ENCODE peak calls at places on chromosome 1, in four cellular contexts. G, S, X and L are unnamed samples.

GRCh38 chr1:112960381-112960780 is 4.4 kb upstream of the SLC16A1 start:
- DNase-seq in S (no peak), X (no peak), G (no peak), L (no peak)

GRCh38 chr1:92065042-92065441 is 10.2 kb downstream of the SETSIP start:
- DNase-seq in G (no peak), S (no peak), X (no peak), L (no peak)

GRCh38 chr1:155022136-155022926 is 11.2 kb downstream of the DCST2 start:
- DNase-seq in X (no peak), S (no peak), G (no peak), L (no peak)

GRCh38 chr1:169110691-169111447 is 4.4 kb downstream of the ATP1B1 start:
- DNase-seq in G (no peak), X (no peak), S (no peak), L (no peak)

GRCh38 chr1:15279576-15280230 is 32.7 kb downstream of the FHAD1 start:
- DNase-seq in S (peak; percentile 61), X (no peak), G (no peak), L (no peak)

GRCh38 chr1:53025034-53025777 is 36.8 kb upstream of the PODN start:
- DNase-seq in G (peak; percentile 51), X (no peak), S (no peak), L (no peak)

GRCh38 chr1:102120910-102121309 is 124.2 kb upstream of the OLFM3 start:
- DNase-seq in G (no peak), S (no peak), X (no peak), L (no peak)

GRCh38 chr1:234125283-234125682 is 220.8 kb downstream of the SLC35F3 start:
- DNase-seq in X (no peak), S (peak; percentile 47), G (peak; percentile 44), L (peak; percentile 37)

GRCh38 chr1:181126871-181127587 is 38.5 kb downstream of the IER5 start:
- DNase-seq in G (no peak), S (peak; percentile 42), X (no peak), L (no peak)

GRCh38 chr1:230948301-230948700 is 30.4 kb downstream of the TTC13 start:
- DNase-seq in G (no peak), S (no peak), X (no peak), L (no peak)

GRCh38 chr1:25645641-25646400 is 29.2 kb downstream of the MAN1C1 start:
- DNase-seq in X (no peak), S (no peak), G (no peak), L (no peak)

GRCh38 chr1:172704003-172704402 is 45.1 kb downstream of the FASLG start:
- DNase-seq in G (no peak), S (no peak), X (no peak), L (no peak)

GRCh38 chr1:64235133-64235532 is 31.7 kb downstream of the UBE2U start:
- DNase-seq in X (no peak), S (no peak), G (no peak), L (no peak)

GRCh38 chr1:115837386-115837761 is 3.6 kb downstream of the NHLH2 start:
- DNase-seq in X (no peak), G (no peak), S (no peak), L (no peak)

GRCh38 chr1:198663996-198664789 is 25.4 kb downstream of the PTPRC start:
- DNase-seq in G (peak; percentile 67), S (no peak), X (no peak), L (no peak)

GRCh38 chr1:183318433-183318832 is 99.7 kb downstream of the NMNAT2 start:
- DNase-seq in X (peak; percentile 55), S (no peak), G (peak; percentile 4), L (no peak)

GRCh38 chr1:187257476-187257875 is 428.7 kb downstream of the PLA2G4A start:
- DNase-seq in G (no peak), X (no peak), S (no peak), L (no peak)

GRCh38 chr1:230145505-230145899 is 78.5 kb downstream of the GALNT2 start:
- DNase-seq in X (no peak), G (no peak), S (no peak), L (no peak)

GRCh38 chr1:228212966-228213844 is 5.4 kb downstream of the OBSCN start:
- DNase-seq in X (peak; percentile 9), G (peak; percentile 82), S (peak; percentile 98), L (peak; percentile 94)

GRCh38 chr1:93993731-93994130 is 84.5 kb upstream of the GCLM start:
- DNase-seq in S (no peak), G (no peak), X (no peak), L (no peak)

GRCh38 chr1:113935970-113936369 is 6.8 kb downstream of the HIPK1 start:
- DNase-seq in X (no peak), S (no peak), G (no peak), L (no peak)

GRCh38 chr1:147627435-147628110 is 42.8 kb downstream of the ACP6 start:
- DNase-seq in G (peak; percentile 18), X (no peak), S (peak; percentile 76), L (peak; percentile 53)

GRCh38 chr1:177925006-177925405 is 44.9 kb downstream of the SEC16B start:
- DNase-seq in X (no peak), G (no peak), S (no peak), L (no peak)

GRCh38 chr1:39130297-39130696 is 74.2 kb upstream of the MACF1 start:
- DNase-seq in X (no peak), S (no peak), G (no peak), L (no peak)

GRCh38 chr1:35202048-35202719 is 9.2 kb upstream of the SFPQ start:
- DNase-seq in X (peak; percentile 40), G (peak; percentile 84), S (peak; percentile 63), L (peak; percentile 53)

DNA sequence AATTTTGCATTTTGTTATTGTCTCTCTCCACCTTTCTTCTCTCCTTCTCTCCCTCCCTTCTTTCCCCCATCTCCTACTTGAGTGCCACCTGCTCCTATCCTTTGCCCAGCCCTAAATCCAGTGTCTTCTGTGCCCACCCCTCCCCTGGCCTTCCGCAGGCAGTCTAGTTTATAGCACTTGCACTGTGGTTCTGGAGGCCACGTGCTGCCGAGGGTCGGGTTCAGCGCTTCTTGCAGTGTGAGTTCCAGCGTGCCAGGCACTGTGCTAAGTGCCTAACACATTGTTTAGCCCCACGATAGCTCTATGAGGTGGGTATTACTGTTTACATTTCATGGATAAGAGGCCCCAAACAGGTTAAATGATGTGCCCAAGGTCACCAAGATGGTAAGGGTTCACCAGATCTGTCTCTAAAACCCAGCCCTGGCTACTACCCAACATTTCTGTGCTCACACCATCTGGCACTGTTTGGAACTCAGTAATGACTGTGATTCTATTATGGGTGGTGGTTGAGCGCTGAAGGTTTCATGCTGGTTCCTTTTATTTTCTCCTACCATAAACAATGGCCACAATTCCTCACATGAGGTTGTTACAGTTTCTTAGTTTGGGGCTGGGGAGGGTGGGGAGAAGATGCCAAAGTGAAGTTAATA is 14.1 kb upstream of the ATP1A4 start:
- DNase-seq in G (no peak), X (no peak), S (no peak), L (no peak)
- TF ChIP-seq SPI1 in G (no peak), X (no peak), S (no peak), L (no peak)

DNA sequence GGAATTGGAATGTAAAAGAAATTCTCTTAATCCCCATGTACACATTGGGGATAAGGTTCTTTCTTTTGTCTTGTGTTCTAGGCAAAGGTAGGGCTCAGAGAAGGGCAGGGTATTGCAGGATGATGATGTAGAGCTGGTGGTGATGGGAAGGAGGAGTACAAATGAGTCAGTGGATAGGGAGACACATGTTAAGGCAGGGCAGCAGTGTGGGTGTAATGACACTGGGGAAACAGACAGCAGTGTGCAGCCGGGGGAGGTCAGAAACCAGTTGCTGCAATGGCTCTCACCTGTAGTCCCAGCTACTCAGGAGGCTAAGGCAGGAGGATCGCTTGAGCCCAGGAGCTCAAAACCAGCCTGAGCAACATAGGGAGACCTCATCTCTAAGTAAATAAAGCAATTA is 5.1 kb downstream of the NLRP3 start:
- DNase-seq in S (no peak), X (no peak), G (no peak), L (no peak)
- TF ChIP-seq SPI1 in S (no peak), X (no peak), G (no peak), L (no peak)

GRCh38 chr1:51648180-51649109 is 31.6 kb downstream of the OSBPL9 start:
- DNase-seq in G (peak; percentile 49), S (peak; percentile 74), X (no peak), L (no peak)

GRCh38 chr1:51642739-51643142 is 25.8 kb downstream of the OSBPL9 start:
- DNase-seq in X (no peak), S (no peak), G (no peak), L (no peak)

GRCh38 chr1:51639694-51640093 is 22.8 kb downstream of the OSBPL9 start:
- DNase-seq in S (no peak), X (no peak), G (no peak), L (no peak)

GRCh38 chr1:51643362-51643761 is 26.5 kb downstream of the OSBPL9 start:
- DNase-seq in G (no peak), X (no peak), S (no peak), L (no peak)

DNA sequence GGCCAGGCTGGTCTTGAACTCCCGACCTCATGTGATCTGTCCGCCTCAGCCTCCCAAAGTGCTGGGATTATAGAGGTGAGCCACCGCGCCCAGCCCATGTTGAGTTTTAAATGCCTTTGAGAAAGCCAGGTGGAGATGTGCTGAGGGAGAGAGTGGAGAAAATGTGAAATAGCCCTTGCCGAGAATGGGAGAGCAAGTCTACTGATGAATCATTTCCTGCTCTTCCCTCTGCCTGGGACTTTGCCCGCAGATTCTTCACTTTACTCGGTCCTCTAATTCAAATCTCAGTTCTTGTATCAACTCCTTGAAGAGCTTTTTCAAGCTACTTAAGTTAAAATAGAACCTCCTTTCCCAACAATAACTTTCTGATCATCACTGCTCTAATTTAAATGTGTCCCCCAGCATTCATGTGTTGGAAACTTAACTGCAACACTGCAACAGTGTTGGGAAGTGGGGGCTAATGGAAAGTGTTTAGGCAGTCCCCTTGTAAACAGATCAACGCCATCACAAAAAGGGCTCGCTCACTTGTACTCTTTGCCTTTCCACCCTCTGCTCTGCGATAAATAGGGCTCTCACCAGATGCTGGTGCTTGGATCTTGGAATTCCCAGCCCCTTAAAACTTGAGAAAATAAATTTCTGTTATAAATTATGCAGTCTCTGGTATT is 27.8 kb downstream of the OSBPL9 start:
- DNase-seq in X (no peak), S (no peak), G (no peak), L (no peak)
- TF ChIP-seq SPI1 in X (no peak), S (no peak), G (no peak), L (no peak)

DNA sequence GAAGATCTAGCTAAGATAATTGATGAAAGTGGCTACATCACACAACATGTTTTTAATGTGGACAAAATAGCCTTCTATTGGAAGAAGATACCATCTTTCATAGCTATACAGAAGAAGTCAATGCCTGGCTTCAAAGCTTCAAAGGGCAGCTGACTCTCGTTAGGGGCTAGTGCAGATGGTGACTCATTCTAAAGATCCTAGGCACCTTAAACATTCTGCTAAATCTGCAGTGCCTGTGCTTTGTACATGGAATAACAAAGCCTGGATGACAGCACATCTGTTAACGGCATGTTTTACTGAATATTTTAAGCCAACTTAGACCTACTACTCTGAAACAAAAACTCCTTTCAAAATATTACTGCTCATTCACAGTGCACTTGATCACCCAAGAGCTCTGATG is 65.6 kb upstream of the USP24 start:
- DNase-seq in S (no peak), G (no peak), X (no peak), L (no peak)
- TF ChIP-seq SPI1 in S (no peak), G (no peak), X (no peak), L (no peak)

DNA sequence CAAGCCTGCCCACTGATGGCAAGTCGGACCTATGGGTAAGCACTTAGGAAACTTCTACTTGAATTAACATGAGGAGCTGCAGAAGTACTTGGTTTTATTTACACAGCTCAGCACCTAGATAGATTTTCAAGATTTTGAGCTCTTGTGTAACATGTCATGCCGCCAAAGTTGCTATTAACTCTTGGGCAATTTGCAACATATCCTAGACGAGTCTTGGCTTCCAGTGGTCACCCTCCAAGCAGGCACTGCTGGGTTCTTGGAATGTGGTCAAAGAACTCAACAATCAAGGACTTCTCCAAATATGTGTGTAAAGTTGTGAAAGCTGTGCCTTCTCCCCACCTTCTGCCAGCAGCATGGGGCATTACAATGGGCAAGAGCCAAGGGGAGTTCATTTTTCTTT is 17.8 kb upstream of the GUCA2B start:
- DNase-seq in S (no peak), G (peak; percentile 68), X (no peak), L (no peak)
- TF ChIP-seq SPI1 in S (no peak), G (peak; percentile 30), X (no peak), L (no peak)

GRCh38 chr1:185319152-185319501 is 2.1 kb upstream of the IVNS1ABP start:
- DNase-seq in X (no peak), S (no peak), G (no peak), L (no peak)
- TF ChIP-seq SPI1 in X (no peak), S (no peak), G (no peak), L (no peak)